ENCODE peak calls at places on chromosomes 12 and 14, in seven cellular contexts. One of them, this sample, is unnamed.
A peak's percentile ranks its signal among the peaks of the same experiment; 100 is the strongest.

GRCh38 chr12:106585862-106586534 is 3.2 kb downstream of the RFX4 start:
- DNase-seq in GM13977: no peak
- DNase-seq in activated naive CD8-positive, alpha-beta T cell treated with anti-CD3 and anti-CD28 coated beads, Interleukin-2, amount 50 U/mL, for 24 hours: peak; percentile 16
- DNase-seq in heart left ventricle: no peak
- DNase-seq in HEK293T: no peak
- DNase-seq in mesenchymal stem cell: peak; percentile 3
- DNase-seq in Ammon's horn: no peak
- DNase-seq in this sample: no peak

GRCh38 chr12:71756054-71756675 is 1.5 kb downstream of the RAB21 start:
- DNase-seq in GM13977: no peak
- DNase-seq in activated naive CD8-positive, alpha-beta T cell treated with anti-CD3 and anti-CD28 coated beads, Interleukin-2, amount 50 U/mL, for 24 hours: no peak
- DNase-seq in heart left ventricle: no peak
- DNase-seq in HEK293T: no peak
- DNase-seq in mesenchymal stem cell: no peak
- DNase-seq in Ammon's horn: no peak
- DNase-seq in this sample: no peak

GRCh38 chr12:12734054-12734453 is 16.9 kb downstream of the CDKN1B start:
- DNase-seq in GM13977: no peak
- DNase-seq in activated naive CD8-positive, alpha-beta T cell treated with anti-CD3 and anti-CD28 coated beads, Interleukin-2, amount 50 U/mL, for 24 hours: no peak
- DNase-seq in heart left ventricle: no peak
- DNase-seq in HEK293T: no peak
- DNase-seq in mesenchymal stem cell: peak; percentile 26
- DNase-seq in Ammon's horn: no peak
- DNase-seq in this sample: no peak

GRCh38 chr12:132807295-132808222 is 21.1 kb downstream of the GOLGA3 start:
- DNase-seq in GM13977: no peak
- DNase-seq in activated naive CD8-positive, alpha-beta T cell treated with anti-CD3 and anti-CD28 coated beads, Interleukin-2, amount 50 U/mL, for 24 hours: no peak
- DNase-seq in heart left ventricle: no peak
- DNase-seq in HEK293T: peak; percentile 35
- DNase-seq in mesenchymal stem cell: no peak
- DNase-seq in Ammon's horn: peak; percentile 76
- DNase-seq in this sample: no peak

GRCh38 chr12:62772556-62772955 is 162.4 kb downstream of the PPM1H start:
- DNase-seq in GM13977: no peak
- DNase-seq in activated naive CD8-positive, alpha-beta T cell treated with anti-CD3 and anti-CD28 coated beads, Interleukin-2, amount 50 U/mL, for 24 hours: no peak
- DNase-seq in heart left ventricle: no peak
- DNase-seq in HEK293T: no peak
- DNase-seq in mesenchymal stem cell: peak; percentile 43
- DNase-seq in Ammon's horn: no peak
- DNase-seq in this sample: no peak

GRCh38 chr12:3330976-3331375 is 160.0 kb upstream of the PRMT8 start:
- DNase-seq in GM13977: no peak
- DNase-seq in activated naive CD8-positive, alpha-beta T cell treated with anti-CD3 and anti-CD28 coated beads, Interleukin-2, amount 50 U/mL, for 24 hours: no peak
- DNase-seq in heart left ventricle: no peak
- DNase-seq in HEK293T: no peak
- DNase-seq in mesenchymal stem cell: no peak
- DNase-seq in Ammon's horn: no peak
- DNase-seq in this sample: no peak

GRCh38 chr12:45914090-45914489 is 76.3 kb downstream of the SCAF11 start:
- DNase-seq in GM13977: peak; percentile 31
- DNase-seq in activated naive CD8-positive, alpha-beta T cell treated with anti-CD3 and anti-CD28 coated beads, Interleukin-2, amount 50 U/mL, for 24 hours: no peak
- DNase-seq in heart left ventricle: no peak
- DNase-seq in HEK293T: no peak
- DNase-seq in mesenchymal stem cell: peak; percentile 80
- DNase-seq in Ammon's horn: no peak
- DNase-seq in this sample: peak; percentile 17

GRCh38 chr12:109892748-109893147 is 7.3 kb upstream of the TCHP start:
- DNase-seq in GM13977: peak; percentile 62
- DNase-seq in activated naive CD8-positive, alpha-beta T cell treated with anti-CD3 and anti-CD28 coated beads, Interleukin-2, amount 50 U/mL, for 24 hours: no peak
- DNase-seq in heart left ventricle: no peak
- DNase-seq in HEK293T: no peak
- DNase-seq in mesenchymal stem cell: no peak
- DNase-seq in Ammon's horn: no peak
- DNase-seq in this sample: peak; percentile 90

GRCh38 chr14:100065942-100066574 is 836 bp downstream of the EVL start:
- DNase-seq in GM13977: peak; percentile 43
- DNase-seq in activated naive CD8-positive, alpha-beta T cell treated with anti-CD3 and anti-CD28 coated beads, Interleukin-2, amount 50 U/mL, for 24 hours: peak; percentile 80
- DNase-seq in heart left ventricle: no peak
- DNase-seq in HEK293T: no peak
- DNase-seq in mesenchymal stem cell: no peak
- DNase-seq in Ammon's horn: peak; percentile 50
- DNase-seq in this sample: peak; percentile 95

GRCh38 chr12:42987216-42987631 is 397.7 kb upstream of the PRICKLE1 start:
- DNase-seq in GM13977: no peak
- DNase-seq in activated naive CD8-positive, alpha-beta T cell treated with anti-CD3 and anti-CD28 coated beads, Interleukin-2, amount 50 U/mL, for 24 hours: no peak
- DNase-seq in heart left ventricle: no peak
- DNase-seq in HEK293T: no peak
- DNase-seq in mesenchymal stem cell: no peak
- DNase-seq in Ammon's horn: no peak
- DNase-seq in this sample: no peak

GRCh38 chr12:38890102-38890501 is 15.3 kb downstream of the CPNE8 start:
- DNase-seq in GM13977: no peak
- DNase-seq in activated naive CD8-positive, alpha-beta T cell treated with anti-CD3 and anti-CD28 coated beads, Interleukin-2, amount 50 U/mL, for 24 hours: no peak
- DNase-seq in heart left ventricle: no peak
- DNase-seq in HEK293T: peak; percentile 37
- DNase-seq in mesenchymal stem cell: peak; percentile 94
- DNase-seq in Ammon's horn: no peak
- DNase-seq in this sample: no peak

GRCh38 chr14:96797943-96798349 is 764 bp downstream of the VRK1 start:
- DNase-seq in GM13977: peak; percentile 51
- DNase-seq in activated naive CD8-positive, alpha-beta T cell treated with anti-CD3 and anti-CD28 coated beads, Interleukin-2, amount 50 U/mL, for 24 hours: peak; percentile 25
- DNase-seq in heart left ventricle: no peak
- DNase-seq in HEK293T: peak; percentile 11
- DNase-seq in mesenchymal stem cell: peak; percentile 49
- DNase-seq in Ammon's horn: no peak
- DNase-seq in this sample: peak; percentile 57

GRCh38 chr12:1691123-1692007 is 495 bp downstream of the ADIPOR2 start:
- DNase-seq in GM13977: peak; percentile 60
- DNase-seq in activated naive CD8-positive, alpha-beta T cell treated with anti-CD3 and anti-CD28 coated beads, Interleukin-2, amount 50 U/mL, for 24 hours: peak; percentile 45
- DNase-seq in heart left ventricle: peak; percentile 57
- DNase-seq in HEK293T: no peak
- DNase-seq in mesenchymal stem cell: peak; percentile 62
- DNase-seq in Ammon's horn: peak; percentile 64
- DNase-seq in this sample: peak; percentile 60

GRCh38 chr12:107258780-107259179 is 165.4 kb upstream of the CRY1 start:
- DNase-seq in GM13977: no peak
- DNase-seq in activated naive CD8-positive, alpha-beta T cell treated with anti-CD3 and anti-CD28 coated beads, Interleukin-2, amount 50 U/mL, for 24 hours: no peak
- DNase-seq in heart left ventricle: no peak
- DNase-seq in HEK293T: no peak
- DNase-seq in mesenchymal stem cell: no peak
- DNase-seq in Ammon's horn: no peak
- DNase-seq in this sample: no peak

GRCh38 chr12:113788020-113788856 is 177.9 kb downstream of the RBM19 start:
- DNase-seq in GM13977: no peak
- DNase-seq in activated naive CD8-positive, alpha-beta T cell treated with anti-CD3 and anti-CD28 coated beads, Interleukin-2, amount 50 U/mL, for 24 hours: no peak
- DNase-seq in heart left ventricle: no peak
- DNase-seq in HEK293T: no peak
- DNase-seq in mesenchymal stem cell: peak; percentile 25
- DNase-seq in Ammon's horn: no peak
- DNase-seq in this sample: no peak

GRCh38 chr14:32669416-32669815 is 269.3 kb upstream of the NPAS3 start:
- DNase-seq in GM13977: no peak
- DNase-seq in activated naive CD8-positive, alpha-beta T cell treated with anti-CD3 and anti-CD28 coated beads, Interleukin-2, amount 50 U/mL, for 24 hours: no peak
- DNase-seq in heart left ventricle: no peak
- DNase-seq in HEK293T: no peak
- DNase-seq in mesenchymal stem cell: no peak
- DNase-seq in Ammon's horn: no peak
- DNase-seq in this sample: no peak

GRCh38 chr14:67722293-67722692 is 20.6 kb downstream of the RDH12 start:
- DNase-seq in GM13977: no peak
- DNase-seq in activated naive CD8-positive, alpha-beta T cell treated with anti-CD3 and anti-CD28 coated beads, Interleukin-2, amount 50 U/mL, for 24 hours: no peak
- DNase-seq in heart left ventricle: peak; percentile 84
- DNase-seq in HEK293T: no peak
- DNase-seq in mesenchymal stem cell: no peak
- DNase-seq in Ammon's horn: peak; percentile 70
- DNase-seq in this sample: no peak

GRCh38 chr14:34098045-34098984 is 147.4 kb upstream of the EGLN3 start:
- DNase-seq in GM13977: no peak
- DNase-seq in activated naive CD8-positive, alpha-beta T cell treated with anti-CD3 and anti-CD28 coated beads, Interleukin-2, amount 50 U/mL, for 24 hours: peak; percentile 10
- DNase-seq in heart left ventricle: no peak
- DNase-seq in HEK293T: peak; percentile 41
- DNase-seq in mesenchymal stem cell: peak; percentile 58
- DNase-seq in Ammon's horn: peak; percentile 64
- DNase-seq in this sample: peak; percentile 31

GRCh38 chr14:66709292-66709691 is 201.3 kb downstream of the GPHN start:
- DNase-seq in GM13977: no peak
- DNase-seq in activated naive CD8-positive, alpha-beta T cell treated with anti-CD3 and anti-CD28 coated beads, Interleukin-2, amount 50 U/mL, for 24 hours: no peak
- DNase-seq in heart left ventricle: no peak
- DNase-seq in HEK293T: no peak
- DNase-seq in mesenchymal stem cell: no peak
- DNase-seq in Ammon's horn: peak; percentile 28
- DNase-seq in this sample: no peak

GRCh38 chr14:62064741-62065323 is 302.6 kb downstream of the SNAPC1 start:
- DNase-seq in GM13977: no peak
- DNase-seq in activated naive CD8-positive, alpha-beta T cell treated with anti-CD3 and anti-CD28 coated beads, Interleukin-2, amount 50 U/mL, for 24 hours: no peak
- DNase-seq in heart left ventricle: no peak
- DNase-seq in HEK293T: no peak
- DNase-seq in mesenchymal stem cell: no peak
- DNase-seq in Ammon's horn: no peak
- DNase-seq in this sample: no peak

GRCh38 chr12:64796205-64796845 is 28.1 kb upstream of the TBC1D30 start:
- DNase-seq in GM13977: peak; percentile 67
- DNase-seq in activated naive CD8-positive, alpha-beta T cell treated with anti-CD3 and anti-CD28 coated beads, Interleukin-2, amount 50 U/mL, for 24 hours: peak; percentile 66
- DNase-seq in heart left ventricle: no peak
- DNase-seq in HEK293T: peak; percentile 65
- DNase-seq in mesenchymal stem cell: peak; percentile 91
- DNase-seq in Ammon's horn: peak; percentile 86
- DNase-seq in this sample: peak; percentile 92

GRCh38 chr14:94314890-94315289 is 8.2 kb downstream of the SERPINA6 start:
- DNase-seq in GM13977: no peak
- DNase-seq in activated naive CD8-positive, alpha-beta T cell treated with anti-CD3 and anti-CD28 coated beads, Interleukin-2, amount 50 U/mL, for 24 hours: no peak
- DNase-seq in heart left ventricle: no peak
- DNase-seq in HEK293T: no peak
- DNase-seq in mesenchymal stem cell: no peak
- DNase-seq in Ammon's horn: no peak
- DNase-seq in this sample: no peak

GRCh38 chr12:230925-231671 is 17.1 kb upstream of the SLC6A12 start:
- DNase-seq in GM13977: no peak
- DNase-seq in activated naive CD8-positive, alpha-beta T cell treated with anti-CD3 and anti-CD28 coated beads, Interleukin-2, amount 50 U/mL, for 24 hours: no peak
- DNase-seq in heart left ventricle: no peak
- DNase-seq in HEK293T: no peak
- DNase-seq in mesenchymal stem cell: no peak
- DNase-seq in Ammon's horn: peak; percentile 76
- DNase-seq in this sample: no peak

GRCh38 chr12:13350946-13351345 is 154.4 kb downstream of the EMP1 start:
- DNase-seq in GM13977: no peak
- DNase-seq in activated naive CD8-positive, alpha-beta T cell treated with anti-CD3 and anti-CD28 coated beads, Interleukin-2, amount 50 U/mL, for 24 hours: no peak
- DNase-seq in heart left ventricle: no peak
- DNase-seq in HEK293T: no peak
- DNase-seq in mesenchymal stem cell: no peak
- DNase-seq in Ammon's horn: no peak
- DNase-seq in this sample: no peak

GRCh38 chr12:78062781-78063180 is 232.1 kb downstream of the NAV3 start:
- DNase-seq in GM13977: no peak
- DNase-seq in activated naive CD8-positive, alpha-beta T cell treated with anti-CD3 and anti-CD28 coated beads, Interleukin-2, amount 50 U/mL, for 24 hours: no peak
- DNase-seq in heart left ventricle: peak; percentile 32
- DNase-seq in HEK293T: no peak
- DNase-seq in mesenchymal stem cell: peak; percentile 40
- DNase-seq in Ammon's horn: peak; percentile 46
- DNase-seq in this sample: no peak

GRCh38 chr14:105467249-105467941 is 7.2 kb upstream of the CRIP2 start:
- DNase-seq in GM13977: no peak
- DNase-seq in activated naive CD8-positive, alpha-beta T cell treated with anti-CD3 and anti-CD28 coated beads, Interleukin-2, amount 50 U/mL, for 24 hours: no peak
- DNase-seq in heart left ventricle: no peak
- DNase-seq in HEK293T: no peak
- DNase-seq in mesenchymal stem cell: no peak
- DNase-seq in Ammon's horn: no peak
- DNase-seq in this sample: no peak

GRCh38 chr12:52280796-52281560 is 6.5 kb downstream of the KRT86 start:
- DNase-seq in GM13977: no peak
- DNase-seq in activated naive CD8-positive, alpha-beta T cell treated with anti-CD3 and anti-CD28 coated beads, Interleukin-2, amount 50 U/mL, for 24 hours: no peak
- DNase-seq in heart left ventricle: peak; percentile 61
- DNase-seq in HEK293T: no peak
- DNase-seq in mesenchymal stem cell: peak; percentile 94
- DNase-seq in Ammon's horn: no peak
- DNase-seq in this sample: no peak

GRCh38 chr14:97120204-97121120 is 323.3 kb downstream of the VRK1 start:
- DNase-seq in GM13977: no peak
- DNase-seq in activated naive CD8-positive, alpha-beta T cell treated with anti-CD3 and anti-CD28 coated beads, Interleukin-2, amount 50 U/mL, for 24 hours: peak; percentile 49
- DNase-seq in heart left ventricle: no peak
- DNase-seq in HEK293T: no peak
- DNase-seq in mesenchymal stem cell: no peak
- DNase-seq in Ammon's horn: no peak
- DNase-seq in this sample: peak; percentile 76

GRCh38 chr14:99344051-99344450 is 72.1 kb upstream of the BCL11B start:
- DNase-seq in GM13977: no peak
- DNase-seq in activated naive CD8-positive, alpha-beta T cell treated with anti-CD3 and anti-CD28 coated beads, Interleukin-2, amount 50 U/mL, for 24 hours: no peak
- DNase-seq in heart left ventricle: no peak
- DNase-seq in HEK293T: no peak
- DNase-seq in mesenchymal stem cell: no peak
- DNase-seq in Ammon's horn: no peak
- DNase-seq in this sample: no peak

GRCh38 chr14:38880643-38881567 is 222.1 kb downstream of the SEC23A start:
- DNase-seq in GM13977: no peak
- DNase-seq in activated naive CD8-positive, alpha-beta T cell treated with anti-CD3 and anti-CD28 coated beads, Interleukin-2, amount 50 U/mL, for 24 hours: no peak
- DNase-seq in heart left ventricle: no peak
- DNase-seq in HEK293T: no peak
- DNase-seq in mesenchymal stem cell: peak; percentile 59
- DNase-seq in Ammon's horn: no peak
- DNase-seq in this sample: no peak

GRCh38 chr12:76611533-76611932 is 52.0 kb upstream of the OSBPL8 start:
- DNase-seq in GM13977: no peak
- DNase-seq in activated naive CD8-positive, alpha-beta T cell treated with anti-CD3 and anti-CD28 coated beads, Interleukin-2, amount 50 U/mL, for 24 hours: no peak
- DNase-seq in heart left ventricle: no peak
- DNase-seq in HEK293T: no peak
- DNase-seq in mesenchymal stem cell: peak; percentile 82
- DNase-seq in Ammon's horn: no peak
- DNase-seq in this sample: no peak